ENCODE peak calls at places on chromosomes 3 and 15, in five cellular contexts. F is kidney epithelial cell, D is neural crest cell, G is hypothalamus, C is mesenchymal stem cell. Y is an unnamed sample.

GRCh38 chr3:195612075-195612800 is 28.5 kb upstream of the APOD start:
- DNase-seq in F (no peak), D (no peak), G (no peak), C (no peak), Y (no peak)

GRCh38 chr3:18069564-18069963 is 327.1 kb upstream of the TBC1D5 start:
- DNase-seq in F (no peak), D (no peak), G (no peak), C (no peak), Y (no peak)

GRCh38 chr3:132325634-132326033 is 8.4 kb downstream of the ACP3 start:
- DNase-seq in F (no peak), D (no peak), G (no peak), C (no peak), Y (no peak)

GRCh38 chr3:156674046-156674910 is at the start of gene TIPARP:
- DNase-seq in F (peak), D (peak), G (peak), C (peak), Y (peak)

GRCh38 chr15:61243984-61244593 is 15.0 kb upstream of the RORA start:
- DNase-seq in F (no peak), D (no peak), G (no peak), C (no peak), Y (no peak)

GRCh38 chr3:141241248-141242034 is 9.8 kb downstream of the PXYLP1 start:
- DNase-seq in F (no peak), D (no peak), G (no peak), C (no peak), Y (peak)

GRCh38 chr15:85676332-85676731 is 118.4 kb downstream of the KLHL25 start:
- DNase-seq in F (no peak), D (no peak), G (peak), C (no peak), Y (no peak)

GRCh38 chr3:138367912-138368311 is 19.5 kb downstream of the MRAS start:
- DNase-seq in F (no peak), D (no peak), G (peak), C (no peak), Y (peak)

GRCh38 chr3:31456373-31456772 is 76.4 kb upstream of the STT3B start:
- DNase-seq in F (no peak), D (no peak), G (no peak), C (no peak), Y (no peak)

GRCh38 chr15:75517233-75517632 is 61.9 kb downstream of the PTPN9 start:
- DNase-seq in F (no peak), D (no peak), G (no peak), C (peak), Y (no peak)

GRCh38 chr15:86591158-86591557 is 511.5 kb downstream of the AGBL1 start:
- DNase-seq in F (no peak), D (no peak), G (no peak), C (no peak), Y (no peak)

GRCh38 chr15:78740904-78741274 is 70.4 kb downstream of the ADAMTS7 start:
- DNase-seq in F (no peak), D (no peak), G (no peak), C (no peak), Y (no peak)

GRCh38 chr3:10822708-10823515 is 6.9 kb downstream of the SLC6A11 start:
- DNase-seq in F (no peak), D (no peak), G (no peak), C (no peak), Y (no peak)

GRCh38 chr15:39125904-39126303 is 455.0 kb upstream of the THBS1 start:
- DNase-seq in F (no peak), D (peak), G (peak), C (peak), Y (no peak)

GRCh38 chr15:69297642-69298353 is 914 bp upstream of the PAQR5 start:
- DNase-seq in F (no peak), D (no peak), G (no peak), C (no peak), Y (no peak)

GRCh38 chr3:52606373-52607085 is 70.1 kb downstream of the UQCC5 start:
- DNase-seq in F (peak), D (no peak), G (peak), C (peak), Y (no peak)

GRCh38 chr15:69854521-69855171 is 243.1 kb downstream of the TLE3 start:
- DNase-seq in F (no peak), D (no peak), G (no peak), C (peak), Y (no peak)

GRCh38 chr3:110687138-110687537 is 384.5 kb upstream of the NECTIN3 start:
- DNase-seq in F (no peak), D (no peak), G (no peak), C (no peak), Y (no peak)

GRCh38 chr3:60932669-60933068 is 318.6 kb downstream of the FHIT start:
- DNase-seq in F (no peak), D (no peak), G (no peak), C (no peak), Y (no peak)

GRCh38 chr3:30660656-30661055 is 54.3 kb downstream of the TGFBR2 start:
- DNase-seq in F (no peak), D (no peak), G (no peak), C (no peak), Y (no peak)

GRCh38 chr3:123634149-123635051 is 49.5 kb upstream of the HACD2 start:
- DNase-seq in F (no peak), D (no peak), G (no peak), C (no peak), Y (no peak)

GRCh38 chr3:151838574-151839312 is 24.8 kb downstream of the AADAC start:
- DNase-seq in F (no peak), D (peak), G (peak), C (peak), Y (no peak)

GRCh38 chr3:149314807-149315578 is 18.4 kb downstream of the TM4SF18 start:
- DNase-seq in F (peak), D (no peak), G (no peak), C (peak), Y (no peak)

GRCh38 chr15:80611543-80612080 is 83.5 kb upstream of the ABHD17C start:
- DNase-seq in F (no peak), D (no peak), G (no peak), C (no peak), Y (no peak)

GRCh38 chr3:170117134-170117533 is 64.4 kb downstream of the PHC3 start:
- DNase-seq in F (no peak), D (no peak), G (no peak), C (peak), Y (no peak)

GRCh38 chr15:82103500-82103899 is 57.7 kb upstream of the MEX3B start:
- DNase-seq in F (no peak), D (no peak), G (no peak), C (no peak), Y (no peak)

GRCh38 chr3:45343947-45344346 is 44.4 kb upstream of the LARS2 start:
- DNase-seq in F (no peak), D (no peak), G (no peak), C (peak), Y (no peak)

GRCh38 chr3:128567141-128567540 is 74.1 kb upstream of the GATA2 start:
- DNase-seq in F (no peak), D (no peak), G (no peak), C (no peak), Y (no peak)